ENCODE peak calls at places on chromosomes 5 and 9, in seven cellular contexts. One of them, this sample, is unnamed.
A peak's percentile ranks its signal among the peaks of the same experiment; 100 is the strongest.

GRCh38 chr9:89523948-89524347 is 26.0 kb upstream of the SEMA4D start:
- DNase-seq in GM19239: no peak
- DNase-seq in GM03348: no peak
- DNase-seq in activated gamma-delta T cell treated with anti-CD3 and anti-CD28 coated beads, Interleukin-2, amount 50 U/mL, for 16 hours: no peak
- DNase-seq in GM13976: no peak
- DNase-seq in H9: no peak
- DNase-seq in substantia nigra: no peak
- DNase-seq in this sample: no peak

GRCh38 chr9:134556531-134557068 is 85.0 kb upstream of the COL5A1 start:
- DNase-seq in H9: no peak
- DNase-seq in activated gamma-delta T cell treated with anti-CD3 and anti-CD28 coated beads, Interleukin-2, amount 50 U/mL, for 16 hours: no peak
- DNase-seq in GM19239: no peak
- DNase-seq in GM13976: no peak
- DNase-seq in GM03348: no peak
- DNase-seq in substantia nigra: no peak
- DNase-seq in this sample: no peak

GRCh38 chr5:61394078-61394701 is 62.1 kb downstream of the ZSWIM6 start:
- DNase-seq in GM19239: no peak
- DNase-seq in H9: no peak
- DNase-seq in GM03348: no peak
- DNase-seq in substantia nigra: no peak
- DNase-seq in GM13976: no peak
- DNase-seq in activated gamma-delta T cell treated with anti-CD3 and anti-CD28 coated beads, Interleukin-2, amount 50 U/mL, for 16 hours: no peak
- DNase-seq in this sample: no peak

GRCh38 chr9:109012009-109012875 is 1.1 kb downstream of the CTNNAL1 start:
- DNase-seq in H9: peak; percentile 57
- DNase-seq in GM19239: peak; percentile 3
- DNase-seq in activated gamma-delta T cell treated with anti-CD3 and anti-CD28 coated beads, Interleukin-2, amount 50 U/mL, for 16 hours: no peak
- DNase-seq in GM13976: peak; percentile 47
- DNase-seq in substantia nigra: peak; percentile 12
- DNase-seq in GM03348: peak; percentile 83
- DNase-seq in this sample: peak; percentile 38

GRCh38 chr9:122923947-122924346 is 7.4 kb downstream of the ZBTB26 start:
- DNase-seq in GM19239: no peak
- DNase-seq in GM13976: no peak
- DNase-seq in GM03348: no peak
- DNase-seq in substantia nigra: no peak
- DNase-seq in H9: no peak
- DNase-seq in activated gamma-delta T cell treated with anti-CD3 and anti-CD28 coated beads, Interleukin-2, amount 50 U/mL, for 16 hours: no peak
- DNase-seq in this sample: no peak

GRCh38 chr9:111443454-111443853 is 40.7 kb downstream of the ECPAS start:
- DNase-seq in GM13976: no peak
- DNase-seq in substantia nigra: no peak
- DNase-seq in GM19239: no peak
- DNase-seq in H9: no peak
- DNase-seq in GM03348: no peak
- DNase-seq in activated gamma-delta T cell treated with anti-CD3 and anti-CD28 coated beads, Interleukin-2, amount 50 U/mL, for 16 hours: no peak
- DNase-seq in this sample: no peak

GRCh38 chr5:75677607-75678006 is 39.6 kb downstream of the POC5 start:
- DNase-seq in activated gamma-delta T cell treated with anti-CD3 and anti-CD28 coated beads, Interleukin-2, amount 50 U/mL, for 16 hours: no peak
- DNase-seq in substantia nigra: no peak
- DNase-seq in GM19239: no peak
- DNase-seq in GM03348: no peak
- DNase-seq in H9: no peak
- DNase-seq in GM13976: no peak
- DNase-seq in this sample: no peak

GRCh38 chr5:111603446-111603827 is 91.1 kb upstream of the STARD4 start:
- DNase-seq in GM03348: no peak
- DNase-seq in substantia nigra: no peak
- DNase-seq in H9: no peak
- DNase-seq in GM19239: no peak
- DNase-seq in GM13976: no peak
- DNase-seq in activated gamma-delta T cell treated with anti-CD3 and anti-CD28 coated beads, Interleukin-2, amount 50 U/mL, for 16 hours: no peak
- DNase-seq in this sample: no peak

GRCh38 chr5:103469288-103470065 is 93.1 kb downstream of the NUDT12 start:
- DNase-seq in GM13976: no peak
- DNase-seq in activated gamma-delta T cell treated with anti-CD3 and anti-CD28 coated beads, Interleukin-2, amount 50 U/mL, for 16 hours: no peak
- DNase-seq in GM19239: no peak
- DNase-seq in GM03348: peak; percentile 23
- DNase-seq in H9: no peak
- DNase-seq in substantia nigra: no peak
- DNase-seq in this sample: no peak

GRCh38 chr9:94639045-94639995 is at the start of gene FBP1:
- DNase-seq in H9: peak; percentile 61
- DNase-seq in GM13976: peak; percentile 65
- DNase-seq in GM19239: peak; percentile 41
- DNase-seq in GM03348: peak; percentile 43
- DNase-seq in substantia nigra: no peak
- DNase-seq in activated gamma-delta T cell treated with anti-CD3 and anti-CD28 coated beads, Interleukin-2, amount 50 U/mL, for 16 hours: peak; percentile 16
- DNase-seq in this sample: peak; percentile 3

GRCh38 chr5:16674750-16675149 is 58.0 kb upstream of the RETREG1 start:
- DNase-seq in GM13976: no peak
- DNase-seq in GM03348: no peak
- DNase-seq in substantia nigra: no peak
- DNase-seq in H9: no peak
- DNase-seq in activated gamma-delta T cell treated with anti-CD3 and anti-CD28 coated beads, Interleukin-2, amount 50 U/mL, for 16 hours: no peak
- DNase-seq in GM19239: no peak
- DNase-seq in this sample: no peak

GRCh38 chr5:180201051-180201987 is 7.7 kb downstream of the RASGEF1C start:
- DNase-seq in substantia nigra: no peak
- DNase-seq in GM03348: no peak
- DNase-seq in GM13976: no peak
- DNase-seq in H9: peak; percentile 73
- DNase-seq in GM19239: no peak
- DNase-seq in activated gamma-delta T cell treated with anti-CD3 and anti-CD28 coated beads, Interleukin-2, amount 50 U/mL, for 16 hours: no peak
- DNase-seq in this sample: peak; percentile 27

GRCh38 chr9:116005267-116005666 is 148.3 kb upstream of the PAPPA start:
- DNase-seq in activated gamma-delta T cell treated with anti-CD3 and anti-CD28 coated beads, Interleukin-2, amount 50 U/mL, for 16 hours: no peak
- DNase-seq in H9: no peak
- DNase-seq in GM19239: no peak
- DNase-seq in GM13976: no peak
- DNase-seq in GM03348: no peak
- DNase-seq in substantia nigra: no peak
- DNase-seq in this sample: no peak

GRCh38 chr5:112951124-112951702 is 25.4 kb upstream of the DCP2 start:
- DNase-seq in GM19239: no peak
- DNase-seq in GM13976: no peak
- DNase-seq in H9: no peak
- DNase-seq in substantia nigra: no peak
- DNase-seq in activated gamma-delta T cell treated with anti-CD3 and anti-CD28 coated beads, Interleukin-2, amount 50 U/mL, for 16 hours: no peak
- DNase-seq in GM03348: no peak
- DNase-seq in this sample: no peak

GRCh38 chr5:33894566-33894965 is 2.8 kb upstream of the ADAMTS12 start:
- DNase-seq in GM19239: no peak
- DNase-seq in substantia nigra: no peak
- DNase-seq in GM13976: no peak
- DNase-seq in activated gamma-delta T cell treated with anti-CD3 and anti-CD28 coated beads, Interleukin-2, amount 50 U/mL, for 16 hours: no peak
- DNase-seq in H9: no peak
- DNase-seq in GM03348: no peak
- DNase-seq in this sample: no peak

GRCh38 chr5:80072103-80073073 is 37.2 kb downstream of the THBS4 start:
- DNase-seq in GM03348: peak; percentile 28
- DNase-seq in H9: no peak
- DNase-seq in substantia nigra: no peak
- DNase-seq in activated gamma-delta T cell treated with anti-CD3 and anti-CD28 coated beads, Interleukin-2, amount 50 U/mL, for 16 hours: no peak
- DNase-seq in GM13976: no peak
- DNase-seq in GM19239: no peak
- DNase-seq in this sample: no peak

GRCh38 chr5:67214713-67215591 is 18.4 kb upstream of the CD180 start:
- DNase-seq in GM13976: no peak
- DNase-seq in GM19239: no peak
- DNase-seq in H9: no peak
- DNase-seq in activated gamma-delta T cell treated with anti-CD3 and anti-CD28 coated beads, Interleukin-2, amount 50 U/mL, for 16 hours: no peak
- DNase-seq in substantia nigra: no peak
- DNase-seq in GM03348: no peak
- DNase-seq in this sample: no peak

GRCh38 chr9:137446851-137447471 is 5.8 kb upstream of the ENTPD8 start:
- DNase-seq in GM03348: peak; percentile 67
- DNase-seq in GM19239: no peak
- DNase-seq in activated gamma-delta T cell treated with anti-CD3 and anti-CD28 coated beads, Interleukin-2, amount 50 U/mL, for 16 hours: no peak
- DNase-seq in GM13976: no peak
- DNase-seq in H9: no peak
- DNase-seq in substantia nigra: no peak
- DNase-seq in this sample: no peak

GRCh38 chr9:90099262-90099982 is 494.6 kb downstream of the GADD45G start:
- DNase-seq in GM03348: no peak
- DNase-seq in GM13976: no peak
- DNase-seq in activated gamma-delta T cell treated with anti-CD3 and anti-CD28 coated beads, Interleukin-2, amount 50 U/mL, for 16 hours: no peak
- DNase-seq in GM19239: no peak
- DNase-seq in substantia nigra: peak; percentile 9
- DNase-seq in H9: no peak
- DNase-seq in this sample: peak; percentile 38

GRCh38 chr5:32342656-32343055 is 29.9 kb upstream of the MTMR12 start:
- DNase-seq in H9: no peak
- DNase-seq in GM03348: no peak
- DNase-seq in GM13976: no peak
- DNase-seq in substantia nigra: no peak
- DNase-seq in activated gamma-delta T cell treated with anti-CD3 and anti-CD28 coated beads, Interleukin-2, amount 50 U/mL, for 16 hours: no peak
- DNase-seq in GM19239: no peak
- DNase-seq in this sample: no peak

GRCh38 chr5:18420711-18421110 is 786.5 kb downstream of the TAF11L14 start:
- DNase-seq in GM19239: no peak
- DNase-seq in H9: no peak
- DNase-seq in substantia nigra: no peak
- DNase-seq in GM13976: no peak
- DNase-seq in GM03348: no peak
- DNase-seq in activated gamma-delta T cell treated with anti-CD3 and anti-CD28 coated beads, Interleukin-2, amount 50 U/mL, for 16 hours: no peak
- DNase-seq in this sample: no peak

GRCh38 chr5:63025679-63026078 is 447.1 kb downstream of the LRRC70 start:
- DNase-seq in GM13976: no peak
- DNase-seq in substantia nigra: no peak
- DNase-seq in activated gamma-delta T cell treated with anti-CD3 and anti-CD28 coated beads, Interleukin-2, amount 50 U/mL, for 16 hours: no peak
- DNase-seq in GM03348: no peak
- DNase-seq in GM19239: no peak
- DNase-seq in H9: no peak
- DNase-seq in this sample: no peak

GRCh38 chr5:113020461-113021273 is 44.1 kb downstream of the DCP2 start:
- DNase-seq in substantia nigra: no peak
- DNase-seq in H9: no peak
- DNase-seq in GM03348: peak; percentile 29
- DNase-seq in GM19239: no peak
- DNase-seq in activated gamma-delta T cell treated with anti-CD3 and anti-CD28 coated beads, Interleukin-2, amount 50 U/mL, for 16 hours: no peak
- DNase-seq in GM13976: no peak
- DNase-seq in this sample: no peak

GRCh38 chr5:10235350-10235749 is 14.3 kb downstream of the ATPSCKMT start:
- DNase-seq in activated gamma-delta T cell treated with anti-CD3 and anti-CD28 coated beads, Interleukin-2, amount 50 U/mL, for 16 hours: no peak
- DNase-seq in substantia nigra: no peak
- DNase-seq in GM19239: no peak
- DNase-seq in GM03348: no peak
- DNase-seq in GM13976: no peak
- DNase-seq in H9: no peak
- DNase-seq in this sample: no peak

GRCh38 chr9:133199648-133200321 is 9.3 kb downstream of the OBP2B start:
- DNase-seq in substantia nigra: no peak
- DNase-seq in GM19239: no peak
- DNase-seq in activated gamma-delta T cell treated with anti-CD3 and anti-CD28 coated beads, Interleukin-2, amount 50 U/mL, for 16 hours: peak; percentile 22
- DNase-seq in GM13976: no peak
- DNase-seq in H9: peak; percentile 69
- DNase-seq in GM03348: no peak
- DNase-seq in this sample: no peak

GRCh38 chr5:37703841-37704241 is 136.0 kb downstream of the GDNF start:
- DNase-seq in H9: no peak
- DNase-seq in activated gamma-delta T cell treated with anti-CD3 and anti-CD28 coated beads, Interleukin-2, amount 50 U/mL, for 16 hours: no peak
- DNase-seq in GM13976: no peak
- DNase-seq in GM19239: no peak
- DNase-seq in substantia nigra: no peak
- DNase-seq in GM03348: no peak
- DNase-seq in this sample: no peak

GRCh38 chr5:36152324-36153298 is 700 bp downstream of the SKP2 start:
- DNase-seq in GM19239: no peak
- DNase-seq in GM03348: peak; percentile 19
- DNase-seq in substantia nigra: no peak
- DNase-seq in GM13976: peak; percentile 14
- DNase-seq in activated gamma-delta T cell treated with anti-CD3 and anti-CD28 coated beads, Interleukin-2, amount 50 U/mL, for 16 hours: no peak
- DNase-seq in H9: no peak
- DNase-seq in this sample: no peak

GRCh38 chr9:36194326-36195000 is 3.7 kb downstream of the CLTA start:
- DNase-seq in GM19239: no peak
- DNase-seq in GM13976: no peak
- DNase-seq in GM03348: no peak
- DNase-seq in H9: no peak
- DNase-seq in activated gamma-delta T cell treated with anti-CD3 and anti-CD28 coated beads, Interleukin-2, amount 50 U/mL, for 16 hours: no peak
- DNase-seq in substantia nigra: no peak
- DNase-seq in this sample: no peak

GRCh38 chr5:30539004-30539634 is 654.4 kb upstream of the CDH6 start:
- DNase-seq in substantia nigra: no peak
- DNase-seq in GM03348: no peak
- DNase-seq in GM19239: no peak
- DNase-seq in H9: peak; percentile 45
- DNase-seq in activated gamma-delta T cell treated with anti-CD3 and anti-CD28 coated beads, Interleukin-2, amount 50 U/mL, for 16 hours: no peak
- DNase-seq in GM13976: no peak
- DNase-seq in this sample: no peak